ENCODE peak calls at places on chromosomes 12 and 14, in five cellular contexts. I is ecto neural progenitor cell, K is NCI-H146, P is GM04503, Q is endodermal cell. B is an unnamed sample.

GRCh38 chr14:95449131-95449530 is 67.3 kb downstream of the SYNE3 start:
- DNase-seq in P (no peak), I (no peak), K (no peak), Q (no peak), B (no peak)

GRCh38 chr12:47545938-47546609 is 159.8 kb downstream of the RPAP3 start:
- DNase-seq in I (no peak), K (no peak), P (no peak), Q (no peak), B (no peak)

GRCh38 chr12:54988402-54989054 is 4.0 kb upstream of the TESPA1 start:
- DNase-seq in I (no peak), Q (no peak), K (no peak), P (no peak), B (no peak)

GRCh38 chr14:87034680-87035079 is 958.3 kb downstream of the GALC start:
- DNase-seq in P (no peak), Q (no peak), I (no peak), K (no peak), B (no peak)

GRCh38 chr12:123808167-123808566 is 46.1 kb downstream of the DNAH10 start:
- DNase-seq in K (peak), P (no peak), I (no peak), Q (peak), B (no peak)

GRCh38 chr14:36771256-36771655 is 109.6 kb downstream of the PAX9 start:
- DNase-seq in K (peak), Q (no peak), I (no peak), P (no peak), B (no peak)

GRCh38 chr14:50094056-50094455 is 22.3 kb downstream of the VCPKMT start:
- DNase-seq in P (no peak), K (no peak), Q (no peak), I (no peak), B (no peak)

GRCh38 chr12:48220701-48221100 is 17.6 kb upstream of the OR10AD1 start:
- DNase-seq in P (no peak), Q (no peak), I (no peak), K (no peak), B (no peak)

GRCh38 chr14:20757963-20758362 is 10.2 kb upstream of the EDDM3B start:
- DNase-seq in K (no peak), I (no peak), Q (peak), P (no peak), B (no peak)